ENCODE peak calls at places on chromosomes 13 and 19, in eight cellular contexts. B is thoracic aorta; D is aorta; N is CD8-positive, alpha-beta memory T cell; J is A673; W is SJSA1; V is pancreas; Q is tibial artery. S is an unnamed sample.

GRCh38 chr19:31392514-31392913 is 43.3 kb upstream of the TSHZ3 start:
- DNase-seq in B (no peak), D (no peak), N (no peak), J (no peak), W (no peak), V (no peak), Q (no peak), S (no peak)

GRCh38 chr13:33494596-33495214 is 209.2 kb upstream of the STARD13 start:
- DNase-seq in B (no peak), D (no peak), N (no peak), J (peak; percentile 96), W (peak; percentile 80), V (no peak), Q (no peak), S (no peak)

GRCh38 chr13:51066091-51066831 is 44.8 kb downstream of the C13orf42 start:
- DNase-seq in B (no peak), D (no peak), N (no peak), J (no peak), W (peak; percentile 78), V (no peak), Q (no peak), S (no peak)

GRCh38 chr13:45482571-45483173 is 17.9 kb downstream of the COG3 start:
- DNase-seq in B (no peak), D (no peak), N (no peak), J (peak; percentile 11), W (no peak), V (no peak), Q (no peak), S (no peak)

GRCh38 chr13:43822969-43823368 is 36.2 kb upstream of the ENOX1 start:
- DNase-seq in B (no peak), D (no peak), N (no peak), J (no peak), W (no peak), V (no peak), Q (no peak), S (no peak)

GRCh38 chr19:6576869-6577281 is 14.1 kb downstream of the CD70 start:
- DNase-seq in B (no peak), D (no peak), N (no peak), J (no peak), W (no peak), V (no peak), Q (no peak), S (no peak)

GRCh38 chr19:17075860-17076538 is 422 bp downstream of the MYO9B start:
- DNase-seq in B (no peak), D (peak; percentile 83), N (peak; percentile 57), J (peak; percentile 42), W (no peak), V (peak; percentile 81), Q (peak; percentile 49), S (peak; percentile 57)

GRCh38 chr19:3557461-3558248 is at the start of gene MFSD12:
- DNase-seq in B (peak; percentile 78), D (peak; percentile 98), N (peak; percentile 91), J (peak; percentile 97), W (peak; percentile 95), V (peak; percentile 99), Q (peak; percentile 92), S (peak; percentile 90)

GRCh38 chr19:35742121-35742724 is at the start of gene IGFLR1:
- DNase-seq in B (no peak), D (no peak), N (no peak), J (no peak), W (no peak), V (no peak), Q (no peak), S (peak; percentile 87)

GRCh38 chr19:7679017-7679720 is 1.5 kb upstream of the TRAPPC5 start:
- DNase-seq in B (no peak), D (no peak), N (peak; percentile 53), J (peak; percentile 37), W (no peak), V (no peak), Q (no peak), S (peak; percentile 60)

GRCh38 chr19:35346193-35347052 is 1.3 kb upstream of the FFAR1 start:
- DNase-seq in B (no peak), D (peak; percentile 70), N (peak; percentile 45), J (no peak), W (no peak), V (no peak), Q (no peak), S (peak; percentile 45)

GRCh38 chr19:18194554-18195238 is 1.7 kb downstream of the MPV17L2 start:
- DNase-seq in B (no peak), D (peak; percentile 84), N (no peak), J (peak; percentile 45), W (no peak), V (peak; percentile 76), Q (no peak), S (peak; percentile 38)

GRCh38 chr19:49421039-49421877 is 2.0 kb downstream of the PTH2 start:
- DNase-seq in B (no peak), D (peak; percentile 88), N (no peak), J (peak; percentile 90), W (peak; percentile 64), V (peak; percentile 81), Q (peak; percentile 39), S (no peak)

GRCh38 chr13:29067306-29067945 is 247.3 kb downstream of the MTUS2 start:
- DNase-seq in B (no peak), D (no peak), N (no peak), J (no peak), W (no peak), V (no peak), Q (no peak), S (no peak)

GRCh38 chr13:79943633-79944032 is 397.3 kb downstream of the SPRY2 start:
- DNase-seq in B (no peak), D (no peak), N (no peak), J (no peak), W (no peak), V (no peak), Q (no peak), S (no peak)

GRCh38 chr13:21001471-21001870 is 59.9 kb downstream of the LATS2 start:
- DNase-seq in B (no peak), D (no peak), N (no peak), J (no peak), W (no peak), V (peak; percentile 3), Q (no peak), S (no peak)

GRCh38 chr19:15129856-15130580 is 22.8 kb downstream of the SYDE1 start:
- DNase-seq in B (no peak), D (no peak), N (no peak), J (no peak), W (no peak), V (no peak), Q (no peak), S (no peak)

GRCh38 chr13:77239312-77239711 is 87.6 kb downstream of the MYCBP2 start:
- DNase-seq in B (no peak), D (no peak), N (no peak), J (no peak), W (no peak), V (no peak), Q (no peak), S (no peak)

GRCh38 chr13:99374994-99375805 is 68.0 kb upstream of the GPR183 start:
- DNase-seq in B (no peak), D (no peak), N (peak; percentile 37), J (no peak), W (peak; percentile 77), V (no peak), Q (no peak), S (peak; percentile 66)
- H3K4me1 ChIP-seq in B (no peaks in the 10 kb centered on the region), D (no peaks in the 10 kb centered on the region), N (peaks cover 90% of the 10 kb centered on the region), J (no peaks in the 10 kb centered on the region), W (peaks cover 9% of the 10 kb centered on the region), V (no peaks in the 10 kb centered on the region), Q (no peaks in the 10 kb centered on the region), S (peaks cover 32% of the 10 kb centered on the region)

DNA sequence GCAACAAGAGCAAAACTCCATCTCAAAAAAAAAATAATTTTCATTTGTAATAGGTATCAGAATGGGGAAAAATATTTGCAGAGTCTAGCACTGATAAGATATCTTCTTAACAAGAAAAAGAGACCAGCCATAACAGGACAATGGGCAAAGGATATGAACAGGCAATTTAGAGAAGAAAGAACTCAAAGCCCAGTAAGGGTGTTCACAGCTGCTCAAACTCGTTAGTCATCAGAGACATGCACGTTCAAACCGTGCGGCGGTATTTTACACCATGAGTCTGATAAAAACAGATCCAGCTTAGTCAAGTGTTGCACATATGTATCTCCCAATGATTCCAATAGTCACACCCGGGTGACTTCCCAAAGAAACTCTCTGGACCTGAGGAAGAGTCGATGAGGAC is 13.7 kb upstream of the NCCRP1 start:
- DNase-seq in B (no peak), D (no peak), N (no peak), J (no peak), W (no peak), V (no peak), Q (no peak), S (no peak)
- H3K36me3 ChIP-seq in B (peaks cover 8% of the 10 kb centered on the region), D (no peaks in the 10 kb centered on the region), N (no peaks in the 10 kb centered on the region), J (peaks cover 5% of the 10 kb centered on the region), W (peaks cover 16% of the 10 kb centered on the region), V (no peaks in the 10 kb centered on the region), Q (peaks cover 6% of the 10 kb centered on the region), S (no peaks in the 10 kb centered on the region)

GRCh38 chr13:110379358-110379757 is 72.3 kb downstream of the COL4A2 start:
- DNase-seq in B (no peak), D (no peak), N (no peak), J (no peak), W (no peak), V (no peak), Q (no peak), S (no peak)
- H3K4me1 ChIP-seq in B (peaks cover 30% of the 10 kb centered on the region), D (no peaks in the 10 kb centered on the region), N (no peaks in the 10 kb centered on the region), J (peaks cover 57% of the 10 kb centered on the region), W (peaks cover 37% of the 10 kb centered on the region), V (no peaks in the 10 kb centered on the region), Q (peaks cover 55% of the 10 kb centered on the region), S (no peaks in the 10 kb centered on the region)

DNA sequence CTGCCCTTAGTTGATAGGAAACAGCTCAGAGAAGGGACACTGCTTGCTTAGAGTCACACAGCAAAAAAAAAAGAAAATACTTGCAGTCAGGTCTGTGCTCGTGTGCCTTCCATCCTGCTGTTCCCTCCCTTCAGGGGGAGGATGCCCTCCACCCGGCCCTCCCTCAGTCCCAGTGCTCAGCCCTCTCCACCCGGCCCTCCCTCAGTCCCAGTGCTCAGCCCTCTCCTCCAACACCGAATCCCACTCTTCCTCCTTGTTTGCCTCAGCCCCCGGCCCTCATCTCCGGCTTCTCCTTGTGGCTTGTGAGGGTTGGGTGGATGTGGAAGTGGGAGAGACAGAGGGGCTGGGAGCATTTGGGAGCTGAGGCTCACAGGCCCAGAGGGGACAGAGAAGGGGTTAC is 5.8 kb downstream of the TFPT start:
- DNase-seq in B (no peak), D (no peak), N (no peak), J (no peak), W (no peak), V (no peak), Q (no peak), S (no peak)
- H3K36me3 ChIP-seq in B (peaks cover 43% of the 10 kb centered on the region), D (peaks cover 2% of the 10 kb centered on the region), N (peaks cover 12% of the 10 kb centered on the region), J (peaks cover 55% of the 10 kb centered on the region), W (peaks cover 61% of the 10 kb centered on the region), V (no peaks in the 10 kb centered on the region), Q (peaks cover 44% of the 10 kb centered on the region), S (peaks cover 51% of the 10 kb centered on the region)

S was measured in CD4-positive, CD25-positive, alpha-beta regulatory T cell.